ENCODE peak calls at places on chromosome 12, in six cellular contexts. I is stimulated activated CD8-positive, alpha-beta memory T cell treated with anti-CD3 and anti-CD28 coated beads, Interleukin-7, amount 100 ng/mL, for 1 hour; O is T-helper 2 cell; S is NCI-H460; K is prostate gland; D is A549. F is an unnamed sample.

GRCh38 chr12:69044887-69045286 is 111.9 kb upstream of the CPM start:
- DNase-seq in I (no peak), O (no peak), S (no peak), K (no peak), D (no peak), F (no peak)

GRCh38 chr12:122851820-122852219 is 16.6 kb downstream of the HIP1R start:
- DNase-seq in I (no peak), O (no peak), S (no peak), K (no peak), D (no peak), F (no peak)

GRCh38 chr12:76183459-76184186 is 99.1 kb upstream of the NAP1L1 start:
- DNase-seq in I (no peak), O (no peak), S (peak), K (no peak), D (peak), F (peak)

GRCh38 chr12:77189463-77189862 is 124.1 kb upstream of the E2F7 start:
- DNase-seq in I (no peak), O (no peak), S (no peak), K (no peak), D (no peak), F (no peak)

GRCh38 chr12:14264777-14265176 is 100.7 kb upstream of the ATF7IP start:
- DNase-seq in I (no peak), O (no peak), S (no peak), K (no peak), D (no peak), F (peak)

GRCh38 chr12:52837341-52837741 is 3.2 kb upstream of the KRT79 start:
- DNase-seq in I (no peak), O (no peak), S (no peak), K (no peak), D (peak), F (peak)

GRCh38 chr12:123351349-123351748 is 13.3 kb downstream of the SBNO1 start:
- DNase-seq in I (no peak), O (no peak), S (no peak), K (no peak), D (no peak), F (no peak)

GRCh38 chr12:12689672-12690287 is 6.2 kb downstream of the GPR19 start:
- DNase-seq in I (no peak), O (no peak), S (no peak), K (no peak), D (no peak), F (no peak)

GRCh38 chr12:75766263-75767160 is 255.1 kb upstream of the KRR1 start:
- DNase-seq in I (no peak), O (no peak), S (peak), K (no peak), D (peak), F (no peak)

GRCh38 chr12:94594443-94594825 is 55.9 kb downstream of the TMCC3 start:
- DNase-seq in I (no peak), O (no peak), S (no peak), K (no peak), D (no peak), F (no peak)

GRCh38 chr12:100995201-100995600 is 200.6 kb downstream of the ANO4 start:
- DNase-seq in I (no peak), O (no peak), S (no peak), K (no peak), D (no peak), F (no peak)

GRCh38 chr12:50088577-50089335 is 3.6 kb downstream of the SMARCD1 start:
- DNase-seq in I (no peak), O (no peak), S (peak), K (peak), D (peak), F (peak)

GRCh38 chr12:2974560-2974971 is 15.4 kb downstream of the TEAD4 start:
- DNase-seq in I (no peak), O (no peak), S (no peak), K (no peak), D (no peak), F (peak)

GRCh38 chr12:28378749-28379148 is 188.5 kb downstream of the CCDC91 start:
- DNase-seq in I (no peak), O (no peak), S (no peak), K (peak), D (no peak), F (no peak)

GRCh38 chr12:2170376-2170775 is 117.6 kb downstream of the CACNA1C start:
- DNase-seq in I (no peak), O (no peak), S (no peak), K (no peak), D (no peak), F (no peak)

GRCh38 chr12:55723516-55724225 is 3.5 kb downstream of the RDH5 start:
- DNase-seq in I (no peak), O (no peak), S (no peak), K (no peak), D (no peak), F (no peak)

GRCh38 chr12:25558566-25558965 is 5.5 kb upstream of the LMNTD1 start:
- DNase-seq in I (no peak), O (no peak), S (no peak), K (no peak), D (no peak), F (no peak)

GRCh38 chr12:92065018-92065499 is 80.6 kb downstream of the BTG1 start:
- DNase-seq in I (no peak), O (no peak), S (no peak), K (peak), D (peak), F (peak)

GRCh38 chr12:76340680-76341435 is 7.4 kb downstream of the BBS10 start:
- DNase-seq in I (no peak), O (no peak), S (no peak), K (no peak), D (no peak), F (no peak)

GRCh38 chr12:62744551-62744950 is 190.4 kb downstream of the PPM1H start:
- DNase-seq in I (no peak), O (no peak), S (no peak), K (no peak), D (no peak), F (peak)

GRCh38 chr12:132525833-132526455 is 36.0 kb downstream of the FBRSL1 start:
- DNase-seq in I (no peak), O (no peak), S (no peak), K (no peak), D (no peak), F (no peak)

GRCh38 chr12:51264297-51264696 is 5.9 kb downstream of the SMAGP start:
- DNase-seq in I (no peak), O (no peak), S (no peak), K (no peak), D (no peak), F (peak)

GRCh38 chr12:1913377-1914115 is 4.9 kb downstream of the CACNA2D4 start:
- DNase-seq in I (no peak), O (no peak), S (no peak), K (peak), D (no peak), F (no peak)